ENCODE peak calls at places on chromosomes 2 and 18, in seven cellular contexts. G is astrocyte of the hippocampus; Y is activated effector memory CD4-positive, alpha-beta T cell treated with anti-CD3 and anti-CD28 coated beads, Interleukin-2, amount 50 U/mL, for 16 hours; V is astrocyte; F is caudate nucleus; Z is neural crest cell; Q is C1 segment of cervical spinal cord. I is an unnamed sample.

GRCh38 chr2:154049561-154049960 is 177.8 kb downstream of the GALNT13 start:
- DNase-seq in Y (no peak), Q (no peak), F (no peak), G (no peak), Z (no peak), V (no peak), I (no peak)

GRCh38 chr2:217886720-217887309 is 116.0 kb downstream of the TNS1 start:
- DNase-seq in F (no peak), G (peak; percentile 81), Q (no peak), V (peak; percentile 47), Y (peak; percentile 81), Z (peak; percentile 77), I (peak; percentile 55)

GRCh38 chr2:78754930-78755329 is 270.6 kb upstream of the REG3G start:
- DNase-seq in Q (no peak), Y (no peak), G (no peak), F (no peak), Z (no peak), V (no peak), I (no peak)

GRCh38 chr2:230921806-230922595 is 3.0 kb downstream of the GPR55 start:
- DNase-seq in Z (no peak), Y (peak; percentile 63), Q (no peak), F (no peak), G (no peak), V (no peak), I (no peak)

GRCh38 chr18:75836516-75836915 is 409.0 kb upstream of the SMIM21 start:
- DNase-seq in G (no peak), Z (no peak), F (no peak), V (no peak), Y (no peak), Q (no peak), I (no peak)

GRCh38 chr2:197875736-197876135 is 71.3 kb downstream of the PLCL1 start:
- DNase-seq in F (no peak), V (no peak), Y (no peak), Z (no peak), Q (no peak), G (no peak), I (no peak)

GRCh38 chr18:8771930-8772329 is 66.6 kb downstream of the MTCL1 start:
- DNase-seq in Y (no peak), Q (peak; percentile 99), F (no peak), G (peak; percentile 66), Z (no peak), V (peak; percentile 42), I (no peak)

GRCh38 chr2:165720526-165720925 is 73.5 kb downstream of the GALNT3 start:
- DNase-seq in Y (no peak), Q (no peak), F (no peak), Z (no peak), V (peak; percentile 98), G (peak; percentile 96), I (no peak)

GRCh38 chr2:128638741-128639477 is 320.2 kb upstream of the HS6ST1 start:
- DNase-seq in Y (no peak), Q (peak; percentile 38), V (no peak), Z (peak; percentile 62), G (peak; percentile 98), F (no peak), I (peak; percentile 15)

GRCh38 chr2:5690718-5691658 is 1.2 kb upstream of the SOX11 start:
- DNase-seq in G (peak; percentile 93), F (no peak), V (peak; percentile 57), Z (peak; percentile 70), Q (no peak), Y (no peak), I (peak; percentile 70)

GRCh38 chr2:25606892-25607291 is 66.5 kb downstream of the DTNB start:
- DNase-seq in Q (no peak), G (peak; percentile 48), F (no peak), V (peak; percentile 13), Z (no peak), Y (no peak), I (no peak)

GRCh38 chr2:27000995-27001394 is 30.6 kb downstream of the MAPRE3 start:
- DNase-seq in Y (no peak), V (no peak), Z (no peak), G (no peak), F (no peak), Q (no peak), I (no peak)

GRCh38 chr2:218194880-218195279 is 22.1 kb upstream of the ARPC2 start:
- DNase-seq in V (no peak), Y (no peak), Z (no peak), Q (no peak), F (no peak), G (no peak), I (no peak)

GRCh38 chr2:221649045-221649444 is 76.9 kb upstream of the EPHA4 start:
- DNase-seq in Y (no peak), Q (no peak), Z (no peak), F (no peak), G (peak; percentile 90), V (peak; percentile 42), I (peak; percentile 24)

GRCh38 chr2:117720765-117721164 is 93.7 kb upstream of the DDX18 start:
- DNase-seq in G (no peak), V (no peak), Y (no peak), Q (no peak), F (no peak), Z (no peak), I (no peak)

GRCh38 chr2:101725515-101726192 is 28.1 kb downstream of the MAP4K4 start:
- DNase-seq in F (no peak), Q (no peak), V (no peak), G (no peak), Z (no peak), Y (no peak), I (no peak)

GRCh38 chr2:226611944-226612318 is 187.7 kb downstream of the IRS1 start:
- DNase-seq in Z (no peak), V (peak; percentile 91), Q (no peak), Y (no peak), F (no peak), G (peak; percentile 63), I (no peak)

GRCh38 chr2:136238552-136239346 is 120.8 kb upstream of the CXCR4 start:
- DNase-seq in Z (no peak), V (peak; percentile 70), G (peak; percentile 32), Y (peak; percentile 74), F (no peak), Q (no peak), I (no peak)

GRCh38 chr2:231429152-231429551 is 33.6 kb downstream of the B3GNT7 start:
- DNase-seq in Y (no peak), F (no peak), Q (no peak), V (no peak), G (no peak), Z (no peak), I (no peak)

GRCh38 chr18:45962461-45962860 is 4.7 kb downstream of the EPG5 start:
- DNase-seq in V (peak; percentile 94), Z (no peak), Y (peak; percentile 75), G (peak; percentile 91), F (no peak), Q (no peak), I (no peak)

GRCh38 chr2:60445684-60446184 is 107.7 kb downstream of the BCL11A start:
- DNase-seq in Y (no peak), F (no peak), V (no peak), Q (no peak), Z (no peak), G (no peak), I (no peak)

GRCh38 chr2:27209621-27210401 is 2.0 kb upstream of the ATRAID start:
- DNase-seq in F (no peak), Q (no peak), Z (no peak), G (no peak), V (no peak), Y (peak; percentile 38), I (no peak)

GRCh38 chr2:104452558-104452957 is 401.4 kb upstream of the POU3F3 start:
- DNase-seq in F (no peak), V (no peak), Z (no peak), Y (no peak), G (no peak), Q (no peak), I (no peak)

GRCh38 chr2:2060431-2060830 is 270.6 kb downstream of the MYT1L start:
- DNase-seq in Q (no peak), F (no peak), Z (no peak), V (no peak), Y (no peak), G (no peak), I (no peak)

GRCh38 chr2:16243411-16243996 is 303.2 kb downstream of the MYCN start:
- DNase-seq in Y (no peak), Q (no peak), F (no peak), G (no peak), Z (no peak), V (no peak), I (no peak)

GRCh38 chr2:239299218-239299939 is 101.4 kb downstream of the HDAC4 start:
- DNase-seq in F (peak; percentile 57), Y (peak; percentile 59), Z (no peak), Q (no peak), G (no peak), V (no peak), I (no peak)

GRCh38 chr2:216056739-216057138 is 24.9 kb downstream of the PECR start:
- DNase-seq in Z (no peak), Y (no peak), V (no peak), Q (no peak), G (peak; percentile 2), F (no peak), I (no peak)

GRCh38 chr2:205889073-205889472 is 196.9 kb downstream of the INO80D start:
- DNase-seq in Z (no peak), V (peak; percentile 57), Y (no peak), F (no peak), G (peak; percentile 57), Q (no peak), I (no peak)

GRCh38 chr2:175832886-175833285 is 169.2 kb downstream of the LNPK start:
- DNase-seq in G (no peak), V (no peak), Y (no peak), Q (no peak), Z (no peak), F (no peak), I (no peak)

GRCh38 chr2:21228041-21228895 is 104.5 kb downstream of the TDRD15 start:
- DNase-seq in G (no peak), F (no peak), V (no peak), Z (no peak), Y (no peak), Q (no peak), I (no peak)

GRCh38 chr2:126862730-126863129 is 36.0 kb upstream of the TEX51 start:
- DNase-seq in F (no peak), Z (no peak), Q (no peak), G (no peak), Y (no peak), V (no peak), I (no peak)

GRCh38 chr2:98468621-98469236 is 24.1 kb downstream of the INPP4A start:
- DNase-seq in Q (no peak), Z (no peak), G (no peak), Y (peak; percentile 83), F (peak; percentile 26), V (peak; percentile 47), I (no peak)

GRCh38 chr2:20429528-20429927 is 17.3 kb upstream of the RHOB start:
- DNase-seq in Z (no peak), F (no peak), Q (no peak), Y (no peak), G (no peak), V (no peak), I (no peak)

GRCh38 chr18:5868218-5868904 is 27.0 kb downstream of the TMEM200C start:
- DNase-seq in Z (peak; percentile 80), Q (peak; percentile 24), V (peak; percentile 69), G (peak; percentile 93), F (no peak), Y (no peak), I (peak; percentile 57)

GRCh38 chr18:73975266-73975665 is 172.4 kb downstream of the FBXO15 start:
- DNase-seq in Z (no peak), Q (no peak), Y (no peak), G (peak; percentile 94), F (no peak), V (peak; percentile 84), I (no peak)

GRCh38 chr2:128535928-128536327 is 217.3 kb upstream of the HS6ST1 start:
- DNase-seq in Y (no peak), Z (no peak), F (no peak), Q (no peak), G (peak; percentile 77), V (peak; percentile 90), I (no peak)

GRCh38 chr2:38783586-38783985 is 5.6 kb downstream of the GEMIN6 start:
- DNase-seq in Y (no peak), V (no peak), G (no peak), Q (no peak), Z (no peak), F (no peak), I (no peak)

I was measured in mesothelial cell of epicardium.